ENCODE peak calls at places on chromosomes 3 and 15, in seven cellular contexts. P is GM06990, Z is AG04450, N is adrenal gland, H is tibial nerve, U is RWPE2, O is heart right ventricle. E is an unnamed sample.

GRCh38 chr3:52670621-52671521 is 14.8 kb downstream of the PBRM1 start:
- DNase-seq in P (peak), Z (peak), N (peak), H (no peak), U (peak), O (no peak), E (peak)

GRCh38 chr3:190048831-190049541 is 71.7 kb downstream of the P3H2 start:
- DNase-seq in P (no peak), Z (no peak), N (peak), H (no peak), U (no peak), O (no peak), E (no peak)

GRCh38 chr3:31250116-31250813 is 282.5 kb upstream of the STT3B start:
- DNase-seq in P (no peak), Z (no peak), N (no peak), H (no peak), U (no peak), O (no peak), E (no peak)

GRCh38 chr15:51726302-51727073 is 11.0 kb downstream of the LYSMD2 start:
- DNase-seq in P (peak), Z (peak), N (peak), H (no peak), U (peak), O (peak), E (peak)

GRCh38 chr3:184565421-184566211 is 4.0 kb downstream of the EPHB3 start:
- DNase-seq in P (no peak), Z (peak), N (no peak), H (no peak), U (peak), O (no peak), E (peak)

GRCh38 chr3:122382888-122383666 is at the start of gene MIX23:
- DNase-seq in P (peak), Z (no peak), N (peak), H (peak), U (peak), O (peak), E (peak)

GRCh38 chr15:39609166-39609918 is 28.5 kb downstream of the THBS1 start:
- DNase-seq in P (no peak), Z (no peak), N (no peak), H (no peak), U (no peak), O (no peak), E (no peak)

GRCh38 chr3:149715247-149715646 is 37.0 kb downstream of the COMMD2 start:
- DNase-seq in P (no peak), Z (no peak), N (no peak), H (no peak), U (no peak), O (no peak), E (no peak)

GRCh38 chr3:45124379-45124778 is 21.8 kb downstream of the CDCP1 start:
- DNase-seq in P (no peak), Z (no peak), N (no peak), H (no peak), U (peak), O (no peak), E (peak)

GRCh38 chr15:79308874-79309273 is 2.0 kb upstream of the TMED3 start:
- DNase-seq in P (no peak), Z (no peak), N (no peak), H (no peak), U (no peak), O (no peak), E (no peak)

GRCh38 chr15:45648521-45649200 is 13.8 kb downstream of the SQOR start:
- DNase-seq in P (no peak), Z (no peak), N (no peak), H (no peak), U (peak), O (no peak), E (no peak)

GRCh38 chr3:69197922-69198540 is 75.6 kb upstream of the LMOD3 start:
- DNase-seq in P (no peak), Z (no peak), N (no peak), H (no peak), U (no peak), O (no peak), E (no peak)

GRCh38 chr3:44893097-44893496 is 18.7 kb downstream of the TGM4 start:
- DNase-seq in P (no peak), Z (peak), N (no peak), H (no peak), U (no peak), O (no peak), E (peak)

GRCh38 chr15:59369597-59369996 is 3.1 kb downstream of the MYO1E start:
- DNase-seq in P (no peak), Z (no peak), N (no peak), H (no peak), U (no peak), O (no peak), E (no peak)

GRCh38 chr15:82624438-82624837 is 22.7 kb downstream of the CPEB1 start:
- DNase-seq in P (no peak), Z (no peak), N (no peak), H (no peak), U (no peak), O (no peak), E (no peak)

GRCh38 chr15:55799287-55800212 is 56.6 kb upstream of the PRTG start:
- DNase-seq in P (no peak), Z (no peak), N (peak), H (no peak), U (no peak), O (peak), E (no peak)

GRCh38 chr3:1723726-1724125 is 374.9 kb upstream of the CNTN4 start:
- DNase-seq in P (no peak), Z (no peak), N (no peak), H (no peak), U (no peak), O (no peak), E (no peak)

GRCh38 chr3:43580181-43580580 is 41.6 kb downstream of the ANO10 start:
- DNase-seq in P (no peak), Z (no peak), N (no peak), H (no peak), U (no peak), O (no peak), E (no peak)

GRCh38 chr3:114879059-114880031 is 267.7 kb downstream of the ZBTB20 start:
- DNase-seq in P (no peak), Z (no peak), N (peak), H (no peak), U (no peak), O (peak), E (no peak)

GRCh38 chr15:30043211-30043655 is 39.5 kb upstream of the GOLGA8J start:
- DNase-seq in P (no peak), Z (no peak), N (no peak), H (no peak), U (no peak), O (no peak), E (no peak)

GRCh38 chr3:45715945-45716344 is 26.7 kb downstream of the SACM1L start:
- DNase-seq in P (no peak), Z (no peak), N (no peak), H (no peak), U (no peak), O (no peak), E (no peak)

GRCh38 chr15:63369296-63369695 is 12.3 kb downstream of the CA12 start:
- DNase-seq in P (no peak), Z (no peak), N (no peak), H (no peak), U (no peak), O (no peak), E (no peak)

GRCh38 chr3:126394179-126394976 is at the start of gene CFAP100:
- DNase-seq in P (no peak), Z (no peak), N (peak), H (peak), U (no peak), O (peak), E (no peak)

GRCh38 chr15:72116680-72117447 is 1.1 kb downstream of the MYO9A start:
- DNase-seq in P (no peak), Z (no peak), N (peak), H (peak), U (no peak), O (peak), E (no peak)

GRCh38 chr3:52891164-52891563 is 6.2 kb downstream of the STIMATE start:
- DNase-seq in P (peak), Z (no peak), N (no peak), H (no peak), U (no peak), O (no peak), E (no peak)

GRCh38 chr3:133893683-133894333 is 1.9 kb downstream of the RAB6B start:
- DNase-seq in P (no peak), Z (no peak), N (no peak), H (no peak), U (no peak), O (no peak), E (no peak)

GRCh38 chr3:115800489-115801080 is 177.3 kb downstream of the GAP43 start:
- DNase-seq in P (no peak), Z (no peak), N (no peak), H (no peak), U (no peak), O (no peak), E (no peak)

GRCh38 chr3:136067211-136067610 is 101.7 kb downstream of the PPP2R3A start:
- DNase-seq in P (no peak), Z (no peak), N (no peak), H (no peak), U (no peak), O (no peak), E (no peak)

GRCh38 chr3:169836058-169836941 is 23.6 kb upstream of the LRRC34 start:
- DNase-seq in P (no peak), Z (no peak), N (no peak), H (no peak), U (no peak), O (no peak), E (no peak)

GRCh38 chr3:21944251-21944650 is 193.2 kb upstream of the ZNF385D start:
- DNase-seq in P (no peak), Z (no peak), N (no peak), H (no peak), U (no peak), O (no peak), E (no peak)

GRCh38 chr15:52290800-52291199 is 4.8 kb downstream of the MYO5C start:
- DNase-seq in P (no peak), Z (no peak), N (no peak), H (no peak), U (no peak), O (no peak), E (no peak)

GRCh38 chr3:126743781-126744180 is 39.7 kb downstream of the CHCHD6 start:
- DNase-seq in P (no peak), Z (no peak), N (no peak), H (no peak), U (no peak), O (no peak), E (no peak)

GRCh38 chr15:72180771-72181324 is 16.7 kb downstream of the GRAMD2A start:
- DNase-seq in P (no peak), Z (no peak), N (no peak), H (no peak), U (peak), O (no peak), E (no peak)

GRCh38 chr15:77243716-77244401 is 172.9 kb upstream of the TSPAN3 start:
- DNase-seq in P (no peak), Z (no peak), N (no peak), H (no peak), U (no peak), O (no peak), E (no peak)

GRCh38 chr15:64775551-64776401 is at the start of gene RBPMS2:
- DNase-seq in P (no peak), Z (no peak), N (peak), H (no peak), U (no peak), O (peak), E (no peak)

GRCh38 chr3:48504051-48504946 is at the start of gene SHISA5:
- DNase-seq in P (peak), Z (no peak), N (peak), H (peak), U (no peak), O (peak), E (no peak)

GRCh38 chr3:32432711-32433530 is 41.3 kb downstream of the CMTM7 start:
- DNase-seq in P (no peak), Z (no peak), N (no peak), H (no peak), U (no peak), O (no peak), E (no peak)

DNA sequence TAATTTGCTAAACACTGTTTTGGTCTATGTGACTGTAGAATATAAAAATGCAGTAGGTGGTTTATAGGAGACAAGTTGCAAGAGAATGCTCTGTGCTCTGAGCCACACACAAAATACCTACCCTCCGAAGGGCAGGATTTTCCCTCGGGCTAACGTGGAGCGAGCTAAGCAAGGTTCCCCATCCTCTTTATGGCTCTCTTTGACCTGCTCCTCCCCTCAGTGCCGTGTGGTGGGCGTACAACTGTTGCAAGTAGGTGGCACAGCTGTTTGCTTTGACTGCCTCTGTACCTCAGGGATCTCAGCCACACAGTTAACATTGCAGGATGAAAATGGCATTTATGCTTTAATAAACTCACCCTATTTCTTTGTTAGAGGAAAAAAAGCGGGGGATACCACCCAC is 339.1 kb downstream of the SATB1 start:
- DNase-seq in P (no peak), Z (no peak), N (no peak), H (no peak), U (no peak), O (no peak), E (no peak)
- TF ChIP-seq CTCF in P (no peak), Z (no peak), N (no peak), H (no peak), U (no peak), O (no peak), E (no peak)

DNA sequence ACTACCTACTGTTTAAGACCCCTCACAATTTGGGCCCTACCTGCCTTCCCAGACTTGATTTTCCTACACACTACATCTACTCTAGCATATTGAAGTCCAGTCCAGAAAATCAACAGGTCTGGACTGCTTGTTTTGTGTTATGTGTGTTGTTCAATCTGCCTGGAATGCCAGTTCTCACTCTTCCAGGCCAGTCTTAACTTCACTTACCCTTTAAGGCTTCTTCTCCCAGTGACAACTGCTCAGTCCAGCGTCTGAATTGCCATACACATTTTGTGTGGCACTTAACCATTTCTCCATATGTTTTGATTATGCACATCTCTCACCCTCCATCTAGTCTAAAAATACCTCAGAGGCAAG is 1.1 kb downstream of the TICRR start:
- DNase-seq in P (no peak), Z (no peak), N (no peak), H (no peak), U (no peak), O (no peak), E (no peak)
- H3K4me3 ChIP-seq in P (peak), Z (peak), N (no peak), H (no peak), U (peak), O (no peak), E (peak)

DNA sequence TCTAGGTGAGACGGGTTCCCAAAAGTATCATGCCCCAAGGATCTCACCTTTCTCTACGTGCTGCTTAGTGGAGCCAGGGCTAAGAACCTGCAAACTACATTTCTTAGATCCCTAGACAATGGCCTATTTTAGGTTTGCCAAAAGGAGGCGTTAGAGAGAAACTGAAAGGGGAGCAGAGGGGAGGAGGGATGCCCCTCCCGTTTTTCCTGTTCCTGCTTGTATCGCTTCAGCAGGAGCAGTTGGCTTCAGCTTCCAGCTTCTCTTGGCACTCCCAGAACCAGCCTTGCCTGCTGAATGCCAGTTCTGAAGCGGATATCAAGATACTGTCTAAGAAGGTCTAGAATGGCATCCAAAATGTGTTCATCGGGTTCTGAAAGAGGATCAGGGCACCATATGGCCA is 58.4 kb upstream of the ABHD17C start:
- DNase-seq in P (no peak), Z (no peak), N (no peak), H (no peak), U (no peak), O (peak), E (no peak)
- TF ChIP-seq CTCF in P (no peak), Z (no peak), N (no peak), H (no peak), U (no peak), O (peak), E (no peak)

GRCh38 chr15:68481321-68481720 is 49.4 kb upstream of the ITGA11 start:
- DNase-seq in P (no peak), Z (no peak), N (no peak), H (no peak), U (no peak), O (no peak), E (no peak)

GRCh38 chr15:68479870-68480269 is 47.9 kb upstream of the ITGA11 start:
- DNase-seq in P (no peak), Z (no peak), N (no peak), H (no peak), U (no peak), O (no peak), E (no peak)

GRCh38 chr15:68480296-68480695 is 48.3 kb upstream of the ITGA11 start:
- DNase-seq in P (no peak), Z (no peak), N (no peak), H (no peak), U (no peak), O (no peak), E (no peak)

GRCh38 chr15:68478853-68479252 is 46.9 kb upstream of the ITGA11 start:
- DNase-seq in P (no peak), Z (no peak), N (no peak), H (no peak), U (no peak), O (no peak), E (no peak)

DNA sequence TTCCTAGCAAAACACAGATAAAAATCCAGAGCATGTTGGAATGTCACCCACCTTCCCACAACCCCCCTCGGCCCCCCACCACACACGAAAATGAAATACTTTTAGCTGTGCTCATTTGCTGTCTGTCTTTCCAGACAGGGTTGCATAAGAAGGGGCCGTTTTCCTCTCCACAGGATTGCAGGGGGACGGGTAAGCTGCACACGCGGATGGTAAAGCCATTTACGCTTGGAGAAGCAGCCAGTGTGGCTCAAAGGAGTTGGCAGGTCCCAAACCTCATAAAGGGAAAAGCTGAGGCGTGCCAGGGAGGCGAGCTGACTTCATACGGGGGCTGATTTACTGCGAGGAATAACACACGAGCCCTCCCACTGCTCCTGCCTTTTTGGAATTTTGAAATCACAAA is 47.4 kb upstream of the ITGA11 start:
- DNase-seq in P (no peak), Z (peak), N (no peak), H (no peak), U (no peak), O (peak), E (peak)
- H3K4me3 ChIP-seq in P (no peak), Z (no peak), N (no peak), H (no peak), U (no peak), O (no peak), E (no peak)

DNA sequence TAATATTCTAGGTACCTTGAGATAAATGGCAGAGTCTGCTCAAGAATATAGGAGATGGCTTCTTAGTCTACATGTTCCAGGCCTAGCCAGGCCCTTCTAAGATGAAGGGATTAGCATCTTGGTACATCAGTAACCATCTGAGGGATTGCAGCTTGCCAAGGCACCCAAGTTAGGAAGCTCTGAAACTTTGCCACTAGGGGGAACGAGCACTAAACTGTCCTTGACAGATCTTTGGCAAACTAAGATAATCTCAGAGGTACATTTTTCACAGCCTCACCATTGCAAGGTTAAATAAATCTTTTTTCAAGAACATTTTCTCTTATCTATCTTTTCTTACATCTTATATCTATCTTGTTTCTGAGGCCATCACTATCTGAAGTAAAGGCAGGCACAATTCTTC is 351.2 kb downstream of the RAP2B start:
- DNase-seq in P (no peak), Z (no peak), N (no peak), H (no peak), U (no peak), O (no peak), E (no peak)
- TF ChIP-seq CTCF in P (peak), Z (peak), N (no peak), H (no peak), U (peak), O (no peak), E (peak)

GRCh38 chr3:65761431-65761830 is 277.3 kb downstream of the MAGI1 start:
- DNase-seq in P (no peak), Z (no peak), N (no peak), H (no peak), U (no peak), O (no peak), E (no peak)

GRCh38 chr3:65767551-65767950 is 271.2 kb downstream of the MAGI1 start:
- DNase-seq in P (no peak), Z (no peak), N (no peak), H (no peak), U (no peak), O (no peak), E (no peak)

GRCh38 chr3:65758438-65758837 is 280.3 kb downstream of the MAGI1 start:
- DNase-seq in P (no peak), Z (no peak), N (no peak), H (no peak), U (no peak), O (no peak), E (no peak)

GRCh38 chr3:65758871-65759598 is 279.7 kb downstream of the MAGI1 start:
- DNase-seq in P (peak), Z (no peak), N (no peak), H (no peak), U (no peak), O (no peak), E (no peak)

GRCh38 chr3:65761890-65762605 is 276.7 kb downstream of the MAGI1 start:
- DNase-seq in P (no peak), Z (no peak), N (no peak), H (no peak), U (no peak), O (no peak), E (no peak)
- H3K4me3 ChIP-seq in P (no peak), Z (no peak), N (no peak), H (no peak), U (no peak), O (no peak), E (no peak)

GRCh38 chr3:70550723-70551319 is 238.4 kb upstream of the MDFIC2 start:
- DNase-seq in P (peak), Z (no peak), N (peak), H (peak), U (no peak), O (peak), E (no peak)
- TF ChIP-seq CTCF in P (peak), Z (peak), N (peak), H (peak), U (peak), O (peak), E (peak)

E was measured in AG04449.